ENCODE peak calls at places on chromosome 6, in ten cellular contexts. P is activated CD8-positive, alpha-beta T cell treated with anti-CD3 and anti-CD28 coated beads for 36 hours; C is fibroblast of lung; E is brain microvascular endothelial cell; J is SK-N-SH; G is mammary epithelial cell; O is stomach; L is lower lobe of right lung; H is A549; Q is HFF-Myc. T is an unnamed sample.

GRCh38 chr6:122400121-122400450 is 634 bp downstream of the HSF2 start:
- DNase-seq in G (no peak), Q (no peak), P (peak; percentile 35), O (no peak), J (no peak), C (peak; percentile 8), H (no peak), E (peak; percentile 3), L (no peak), T (no peak)

GRCh38 chr6:127717384-127717783 is 140.4 kb downstream of the C6orf58 start:
- DNase-seq in Q (no peak), C (peak; percentile 8), H (no peak), O (no peak), P (no peak), J (no peak), E (no peak), L (no peak), G (no peak), T (no peak)

GRCh38 chr6:12001706-12002070 is 10.4 kb upstream of the HIVEP1 start:
- DNase-seq in O (no peak), J (no peak), H (no peak), E (no peak), P (no peak), G (no peak), C (no peak), Q (no peak), L (no peak), T (no peak)

GRCh38 chr6:63565727-63566625 is 6.3 kb upstream of the LOC128125822 start:
- DNase-seq in Q (no peak), O (no peak), J (no peak), L (no peak), G (no peak), P (no peak), C (peak; percentile 65), H (no peak), E (peak; percentile 38), T (no peak)

GRCh38 chr6:31079656-31080261 is 32.6 kb downstream of the C6orf15 start:
- DNase-seq in P (peak; percentile 84), J (peak; percentile 62), C (peak; percentile 68), H (peak; percentile 53), E (peak; percentile 61), O (peak; percentile 73), Q (peak; percentile 33), L (peak; percentile 63), G (peak; percentile 49), T (peak; percentile 64)

GRCh38 chr6:148811472-148811871 is 64.6 kb downstream of the UST start:
- DNase-seq in G (no peak), C (no peak), O (no peak), P (no peak), H (no peak), Q (no peak), L (no peak), J (no peak), E (no peak), T (no peak)

GRCh38 chr6:75171581-75172360 is 34.1 kb downstream of the COL12A1 start:
- DNase-seq in O (no peak), H (no peak), G (no peak), C (peak; percentile 56), E (no peak), P (no peak), Q (no peak), L (no peak), J (no peak), T (no peak)

GRCh38 chr6:24632573-24632972 is 13.4 kb downstream of the KIAA0319 start:
- DNase-seq in J (no peak), C (no peak), H (no peak), G (no peak), E (no peak), O (no peak), L (no peak), Q (no peak), P (no peak), T (no peak)

GRCh38 chr6:10341605-10342004 is 73.3 kb downstream of the TFAP2A start:
- DNase-seq in H (no peak), C (no peak), G (no peak), L (no peak), Q (no peak), E (no peak), P (no peak), J (no peak), O (no peak), T (no peak)

GRCh38 chr6:48736486-48737206 is 625.6 kb upstream of the PTCHD4 start:
- DNase-seq in G (peak; percentile 1), C (peak; percentile 88), P (no peak), L (no peak), H (no peak), J (peak; percentile 3), O (no peak), Q (peak; percentile 55), E (peak; percentile 20), T (no peak)

GRCh38 chr6:3798211-3798909 is 46.8 kb upstream of the PXDC1 start:
- DNase-seq in Q (no peak), P (no peak), O (no peak), L (no peak), H (no peak), G (no peak), C (no peak), E (no peak), J (no peak), T (no peak)

DNA sequence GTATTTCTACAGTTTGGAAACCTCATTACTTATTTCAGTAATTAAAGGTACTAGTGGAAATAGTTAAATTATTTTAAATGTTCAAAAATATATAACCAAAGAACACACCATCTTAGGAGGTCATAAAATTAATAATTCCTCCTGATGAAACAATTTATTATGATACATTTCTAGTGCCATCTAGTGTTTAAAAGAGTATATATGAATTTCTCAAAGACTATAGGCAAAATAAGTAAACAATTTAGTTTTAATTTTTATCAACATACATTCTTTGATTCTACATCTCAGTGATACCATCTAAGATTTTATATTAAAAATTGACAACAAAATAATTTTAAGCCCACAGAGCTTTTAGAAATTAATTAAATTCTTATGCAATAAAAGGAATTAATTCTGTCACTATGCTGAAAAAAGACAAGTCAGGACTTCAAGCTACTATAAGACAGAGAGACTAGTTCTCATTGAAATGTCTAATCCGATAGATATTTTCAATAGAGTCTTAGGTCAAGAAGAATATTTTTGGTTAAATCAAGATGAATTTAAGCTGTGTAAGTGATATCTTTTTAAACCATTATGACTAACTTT is 107.8 kb upstream of the RNF217 start:
- DNase-seq in P (no peak), E (no peak), H (no peak), L (no peak), Q (no peak), J (no peak), C (peak; percentile 34), O (no peak), G (no peak), T (no peak)
- TF ChIP-seq CTCF in P (peak; percentile 27), E (no peak), H (peak; percentile 21), L (no peak), Q (no peak), J (peak; percentile 55), C (no peak), O (no peak), G (peak; percentile 19), T (no peak)

GRCh38 chr6:163415620-163416379 is 1.3 kb downstream of the QKI start:
- DNase-seq in P (peak; percentile 61), E (peak; percentile 45), C (peak; percentile 66), G (peak; percentile 56), Q (no peak), O (peak; percentile 52), H (peak; percentile 44), J (peak; percentile 64), L (peak; percentile 78), T (peak; percentile 77)

GRCh38 chr6:163416380-163416629 is 1.8 kb downstream of the QKI start:
- DNase-seq in J (no peak), Q (no peak), P (no peak), G (no peak), H (no peak), L (no peak), C (no peak), E (no peak), O (no peak), T (no peak)

GRCh38 chr6:163417595-163417994 is 3.1 kb downstream of the QKI start:
- DNase-seq in P (no peak), L (no peak), E (no peak), C (no peak), H (no peak), J (no peak), G (no peak), O (no peak), Q (no peak), T (no peak)

GRCh38 chr6:163415176-163415619 is 680 bp downstream of the QKI start:
- DNase-seq in P (peak; percentile 40), H (no peak), L (peak; percentile 53), C (no peak), G (no peak), O (no peak), E (no peak), Q (no peak), J (peak; percentile 74), T (peak; percentile 56)

DNA sequence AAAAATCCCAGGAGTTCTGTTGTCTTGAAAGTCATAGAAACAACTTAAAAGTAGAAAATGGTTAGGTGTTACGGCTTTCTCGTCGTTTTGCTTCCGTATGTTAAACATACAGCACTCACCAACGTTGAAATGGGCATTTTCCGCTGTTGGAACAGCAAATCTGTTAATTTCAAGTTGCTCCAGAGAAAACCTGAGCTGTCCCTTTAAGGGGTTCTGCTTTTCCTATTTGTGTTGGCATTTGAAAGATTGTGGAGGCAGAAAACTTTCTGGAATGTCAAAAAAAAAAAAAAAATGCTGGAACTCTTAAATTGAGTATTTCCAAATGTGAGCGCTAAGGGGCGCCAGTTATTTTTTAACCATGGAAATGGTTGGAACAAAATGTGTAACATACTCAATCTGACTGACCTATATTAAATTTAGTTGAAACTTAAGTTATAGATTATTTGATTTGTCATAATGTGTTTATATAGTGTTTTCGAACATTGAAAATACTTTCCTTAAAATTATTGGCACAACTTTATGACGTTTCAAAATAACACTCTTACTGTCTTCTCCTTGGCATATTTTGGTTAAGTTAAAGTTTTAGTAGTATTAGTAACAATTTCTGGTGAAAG is 2.2 kb downstream of the QKI start:
- DNase-seq in L (no peak), O (peak; percentile 58), Q (peak; percentile 61), P (peak; percentile 56), G (peak; percentile 79), E (peak; percentile 70), H (peak; percentile 75), C (peak; percentile 91), J (no peak), T (no peak)
- TF ChIP-seq CTCF in L (peak; percentile 60), O (peak; percentile 48), Q (peak; percentile 39), P (peak; percentile 82), G (peak; percentile 58), E (peak; percentile 47), H (peak; percentile 54), C (peak; percentile 47), J (peak; percentile 79), T (peak; percentile 14)

DNA sequence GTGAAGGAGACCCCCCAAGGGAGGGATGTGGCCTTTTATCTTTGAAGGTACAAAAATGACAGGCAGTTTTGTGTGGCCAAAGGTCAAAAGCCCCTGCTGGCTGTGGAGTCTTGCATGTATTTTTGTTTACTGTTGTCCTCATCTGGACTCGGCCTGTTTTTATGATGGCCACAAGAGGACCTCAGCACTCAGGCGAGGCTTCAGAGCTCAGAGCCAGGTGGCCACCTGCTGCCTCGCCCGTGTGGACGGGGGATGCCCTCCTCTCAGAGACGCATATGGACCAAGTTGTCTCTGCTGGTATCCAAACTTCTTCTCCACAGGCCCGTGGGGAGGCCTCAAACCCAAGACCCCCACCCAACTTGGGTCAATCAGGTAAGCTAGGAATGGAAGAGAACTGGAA is 118.2 kb downstream of the DACT2 start:
- DNase-seq in P (no peak), H (peak; percentile 37), O (peak; percentile 35), C (no peak), G (no peak), E (no peak), Q (no peak), L (no peak), J (no peak), T (no peak)
- TF ChIP-seq CTCF in P (no peak), H (peak; percentile 43), O (peak; percentile 53), C (no peak), G (no peak), E (no peak), Q (no peak), L (no peak), J (no peak), T (no peak)

GRCh38 chr6:132734694-132735236 is 20.9 kb upstream of the VNN1 start:
- DNase-seq in P (no peak), C (peak; percentile 98), G (peak; percentile 26), E (no peak), Q (no peak), L (no peak), O (no peak), J (no peak), H (peak; percentile 57), T (no peak)
- TF ChIP-seq CTCF in P (no peak), C (peak; percentile 50), G (peak; percentile 44), E (peak; percentile 53), Q (peak; percentile 15), L (peak; percentile 18), O (no peak), J (no peak), H (peak; percentile 30), T (no peak)